ENCODE peak calls at places on chromosomes 4 and X, in ten cellular contexts. A is H1, X is astrocyte of the spinal cord, B is fibroblast of villous mesenchyme, R is OCI-LY7, O is esophagus squamous epithelium, I is GM06990, K is kidney, L is choroid plexus epithelial cell, S is BJ. N is an unnamed sample.

GRCh38 chr4:152778656-152779512 is 646 bp downstream of the TIGD4 start:
- DNase-seq in A (no peak), X (peak), B (no peak), R (peak), O (no peak), I (no peak), K (peak), L (peak), S (no peak), N (no peak)

GRCh38 chrX:45621356-45622041 is 420.8 kb upstream of the DIPK2B start:
- DNase-seq in A (no peak), X (peak), B (peak), R (no peak), O (no peak), I (peak), K (no peak), L (peak), S (no peak), N (peak)

GRCh38 chr4:126264839-126265238 is 950.1 kb downstream of the FAT4 start:
- DNase-seq in A (no peak), X (peak), B (peak), R (no peak), O (no peak), I (no peak), K (no peak), L (peak), S (no peak), N (no peak)

GRCh38 chr4:70721747-70722146 is at the start of gene RUFY3:
- DNase-seq in A (no peak), X (peak), B (peak), R (no peak), O (no peak), I (no peak), K (no peak), L (peak), S (peak), N (peak)

GRCh38 chrX:49192722-49193328 is 6.7 kb upstream of the PRICKLE3 start:
- DNase-seq in A (no peak), X (peak), B (no peak), R (peak), O (no peak), I (no peak), K (no peak), L (peak), S (no peak), N (no peak)

GRCh38 chrX:132217203-132218073 is 1.8 kb downstream of the RAP2C start:
- DNase-seq in A (peak), X (peak), B (peak), R (peak), O (peak), I (peak), K (peak), L (peak), S (no peak), N (peak)

GRCh38 chr4:7595883-7596535 is 161.3 kb upstream of the PSAPL1 start:
- DNase-seq in A (no peak), X (no peak), B (no peak), R (no peak), O (no peak), I (no peak), K (no peak), L (no peak), S (no peak), N (no peak)

GRCh38 chr4:155608231-155608885 is 58.3 kb upstream of the GUCY1A1 start:
- DNase-seq in A (no peak), X (no peak), B (peak), R (no peak), O (no peak), I (no peak), K (peak), L (peak), S (no peak), N (no peak)

GRCh38 chrX:86137071-86137470 is 11.2 kb upstream of the DACH2 start:
- DNase-seq in A (no peak), X (peak), B (no peak), R (no peak), O (no peak), I (no peak), K (no peak), L (peak), S (no peak), N (no peak)

GRCh38 chrX:107025538-107025937 is 25.5 kb upstream of the MORC4 start:
- DNase-seq in A (no peak), X (peak), B (peak), R (peak), O (no peak), I (peak), K (no peak), L (peak), S (no peak), N (no peak)

GRCh38 chr4:167399201-167399600 is 164.9 kb upstream of the SPOCK3 start:
- DNase-seq in A (no peak), X (no peak), B (no peak), R (no peak), O (no peak), I (no peak), K (no peak), L (no peak), S (no peak), N (no peak)

GRCh38 chrX:49163555-49164419 is 1.2 kb downstream of the MAGIX start:
- DNase-seq in A (peak), X (peak), B (peak), R (peak), O (no peak), I (peak), K (peak), L (peak), S (peak), N (no peak)

GRCh38 chrX:103878466-103879151 is 46.6 kb upstream of the RAB9B start:
- DNase-seq in A (no peak), X (peak), B (peak), R (no peak), O (no peak), I (no peak), K (no peak), L (peak), S (peak), N (peak)

GRCh38 chrX:12446342-12447075 is 308.2 kb downstream of the FRMPD4 start:
- DNase-seq in A (no peak), X (peak), B (peak), R (no peak), O (no peak), I (no peak), K (peak), L (no peak), S (no peak), N (no peak)
- H3K4me3 ChIP-seq in A (no peak), X (no peak), B (no peak), R (no peak), O (no peak), I (no peak), K (no peak), L (no peak), S (no peak), N (no peak)

DNA sequence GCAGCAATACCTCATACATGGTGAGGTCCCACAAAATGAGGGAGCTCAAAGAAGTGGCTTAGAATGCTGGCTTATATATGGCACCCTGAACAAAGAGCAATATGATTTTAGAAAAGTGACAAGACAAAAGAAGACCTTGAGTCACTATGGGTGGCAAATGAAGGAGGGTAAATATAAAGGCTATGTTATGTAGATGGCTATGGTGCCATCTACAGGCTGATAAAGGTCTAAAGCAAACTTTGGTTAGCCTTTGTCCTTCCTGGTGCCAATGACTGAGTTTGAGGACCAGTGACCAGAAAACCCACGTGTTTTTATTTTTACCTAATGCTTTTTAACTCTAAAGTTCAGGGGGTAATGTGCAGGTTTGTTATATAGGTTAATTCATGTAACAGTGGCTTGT is 151.8 kb downstream of the CCNG2 start:
- DNase-seq in A (no peak), X (peak), B (peak), R (peak), O (no peak), I (no peak), K (no peak), L (peak), S (no peak), N (no peak)
- TF ChIP-seq CTCF in A (no peak), X (peak), B (peak), R (peak), O (peak), I (peak), K (no peak), L (peak), S (peak), N (peak)

GRCh38 chr4:2933566-2934076 is 29.6 kb downstream of the NOP14 start:
- DNase-seq in A (peak), X (no peak), B (no peak), R (no peak), O (no peak), I (peak), K (peak), L (no peak), S (no peak), N (no peak)

GRCh38 chr4:2930821-2931764 is 32.1 kb downstream of the NOP14 start:
- DNase-seq in A (peak), X (no peak), B (no peak), R (no peak), O (no peak), I (no peak), K (peak), L (no peak), S (no peak), N (no peak)

GRCh38 chr4:2932951-2933565 is 30.1 kb downstream of the NOP14 start:
- DNase-seq in A (no peak), X (no peak), B (no peak), R (no peak), O (no peak), I (peak), K (peak), L (no peak), S (no peak), N (no peak)

GRCh38 chr4:2931765-2932560 is 31.2 kb downstream of the NOP14 start:
- DNase-seq in A (peak), X (no peak), B (no peak), R (peak), O (peak), I (peak), K (peak), L (no peak), S (no peak), N (no peak)

DNA sequence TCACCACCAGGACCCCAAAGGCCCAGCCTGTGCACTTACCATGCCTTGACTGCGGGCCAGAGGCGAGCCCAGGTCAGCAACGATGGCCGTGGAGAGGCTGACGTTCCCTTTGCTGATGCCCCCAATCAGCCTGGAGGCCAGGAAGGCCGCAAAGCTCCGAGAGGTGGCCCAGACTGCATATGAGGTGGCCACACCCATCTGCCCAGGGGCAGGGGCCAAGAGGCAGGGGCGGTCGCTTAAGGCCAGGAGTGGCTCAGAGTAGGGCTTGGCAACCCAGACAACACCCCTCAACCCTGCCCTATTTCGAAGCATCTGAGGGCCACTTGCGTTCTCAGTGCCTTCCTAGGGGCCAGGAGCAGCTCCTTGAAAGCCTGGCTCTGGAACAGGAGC is 30.6 kb downstream of the NOP14 start:
- DNase-seq in A (no peak), X (no peak), B (no peak), R (no peak), O (no peak), I (peak), K (peak), L (no peak), S (no peak), N (no peak)
- H3K4me3 ChIP-seq in A (no peak), X (no peak), B (no peak), R (no peak), O (peak), I (peak), K (no peak), L (no peak), S (no peak), N (no peak)

DNA sequence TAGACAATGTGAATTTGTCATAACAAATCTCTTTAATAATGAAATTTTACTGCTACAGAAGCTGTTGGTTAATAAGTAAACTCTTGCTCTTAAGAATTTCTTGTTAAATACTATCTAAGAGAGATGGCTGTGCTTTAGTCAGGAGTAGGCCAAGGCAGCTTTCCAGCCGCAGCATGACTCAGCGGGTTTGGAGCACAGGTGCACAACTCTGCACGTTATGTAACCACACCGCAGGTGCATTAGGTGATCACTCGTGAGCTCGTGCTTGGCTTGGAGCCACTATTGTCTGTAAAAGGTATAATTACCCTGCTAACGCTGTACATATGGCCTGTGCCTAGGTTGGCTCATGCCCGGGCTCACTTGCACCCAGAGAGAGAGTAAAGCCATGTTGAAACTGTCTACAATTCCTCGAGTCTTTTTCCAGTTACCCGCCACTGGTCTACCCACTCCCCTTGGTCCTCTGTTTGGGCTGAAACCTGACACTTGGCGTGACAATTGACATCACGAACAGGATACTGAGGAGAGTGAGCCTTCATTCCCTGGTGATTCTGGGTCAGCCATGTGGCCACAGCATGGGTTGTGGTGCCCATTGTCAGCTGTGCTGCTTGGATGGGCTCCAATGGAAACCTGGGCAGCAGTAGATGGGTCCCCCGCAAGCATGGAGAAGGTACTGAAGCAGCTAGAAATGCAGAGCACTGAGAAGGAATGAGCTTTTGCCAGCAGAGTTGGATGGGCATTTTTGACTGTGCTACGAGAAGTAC is 18.4 kb upstream of the ANAPC4 start:
- DNase-seq in A (no peak), X (no peak), B (no peak), R (peak), O (no peak), I (no peak), K (peak), L (no peak), S (no peak), N (no peak)
- TF ChIP-seq CTCF in A (no peak), X (no peak), B (no peak), R (no peak), O (no peak), I (no peak), K (no peak), L (no peak), S (no peak), N (no peak)

GRCh38 chr4:1722551-1723071 is 1.3 kb downstream of the TACC3 start:
- DNase-seq in A (no peak), X (no peak), B (no peak), R (no peak), O (no peak), I (no peak), K (peak), L (no peak), S (no peak), N (no peak)
- H3K4me3 ChIP-seq in A (peak), X (peak), B (peak), R (peak), O (peak), I (peak), K (no peak), L (no peak), S (peak), N (peak)

DNA sequence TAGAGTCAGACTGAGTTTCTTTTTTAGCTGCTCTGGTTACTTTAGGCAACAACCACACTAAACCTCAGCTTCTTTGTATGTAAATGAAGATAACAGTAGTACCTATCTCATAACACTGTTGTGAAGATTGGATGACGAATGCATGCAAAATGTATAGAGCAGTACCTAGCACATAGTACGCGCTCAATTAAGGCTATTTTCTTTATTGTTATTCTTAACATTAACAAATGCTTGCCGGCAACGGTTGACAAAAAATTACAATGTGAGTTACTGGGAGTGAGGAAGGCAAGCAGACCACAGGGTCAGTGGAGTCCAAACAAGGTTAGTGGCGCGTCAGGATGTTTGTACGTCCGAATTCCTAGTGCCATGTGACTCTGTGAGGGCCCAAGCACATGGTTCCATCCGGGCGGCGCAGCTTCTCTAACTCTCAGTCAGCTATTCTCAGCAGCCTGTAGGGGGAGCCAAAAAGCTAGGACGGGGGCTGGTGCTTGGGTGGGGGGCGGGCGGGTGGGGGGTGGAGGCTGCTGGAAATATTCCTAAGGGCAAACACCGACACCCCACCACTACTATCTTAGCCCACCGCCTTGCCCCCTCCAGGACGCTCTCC is 795 bp upstream of the NALF2 start:
- DNase-seq in A (no peak), X (no peak), B (no peak), R (peak), O (no peak), I (no peak), K (no peak), L (no peak), S (no peak), N (no peak)
- TF ChIP-seq CTCF in A (no peak), X (no peak), B (no peak), R (peak), O (no peak), I (no peak), K (no peak), L (peak), S (no peak), N (peak)

DNA sequence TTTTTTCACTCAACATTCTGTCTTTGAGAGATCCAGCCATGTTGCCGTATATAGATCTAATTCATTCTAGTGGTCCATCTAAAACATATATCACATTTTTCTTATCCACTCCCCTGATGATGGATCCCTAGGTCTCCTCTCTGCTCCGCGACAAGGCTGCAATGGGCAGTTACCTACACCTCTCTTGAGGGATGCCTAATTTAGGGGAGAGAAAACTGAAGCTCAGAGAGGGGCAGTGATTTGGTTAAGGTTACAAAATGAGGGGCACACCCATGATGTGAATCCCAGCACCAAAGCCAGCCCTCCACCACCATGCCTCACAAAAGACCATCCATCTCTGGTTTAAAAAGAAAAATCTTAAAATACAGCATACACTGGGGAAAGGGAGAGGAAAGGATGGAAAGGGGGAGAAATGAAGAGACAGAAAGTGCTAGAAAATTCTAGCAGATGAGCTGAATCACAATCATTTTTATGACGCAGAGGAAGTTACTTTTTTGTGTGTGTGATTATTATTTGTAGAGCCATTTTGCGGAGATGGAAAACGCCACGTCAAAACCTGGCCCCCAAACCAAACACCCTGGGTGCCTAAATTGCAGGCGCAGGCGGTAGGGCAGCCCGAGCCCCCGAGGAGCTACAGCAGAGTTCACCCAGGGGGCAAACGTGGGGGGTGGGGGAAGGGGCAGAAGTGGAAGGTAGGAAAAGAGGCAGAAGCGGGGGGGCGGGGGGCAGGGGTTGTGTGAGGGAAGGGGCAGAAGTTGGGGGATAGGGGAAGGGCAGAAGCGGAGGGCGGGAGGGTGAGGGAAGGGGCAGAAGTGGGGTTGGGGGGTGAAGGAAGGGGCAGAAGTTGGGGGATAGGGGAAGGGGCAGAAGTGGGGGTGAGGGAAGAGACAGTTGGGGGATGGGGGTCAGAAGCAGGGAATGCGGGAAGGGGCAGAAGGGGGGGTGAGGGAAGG is 1.3 kb upstream of the TSPYL2 start:
- DNase-seq in A (no peak), X (no peak), B (peak), R (no peak), O (no peak), I (no peak), K (no peak), L (no peak), S (no peak), N (no peak)
- H3K4me3 ChIP-seq in A (peak), X (peak), B (peak), R (no peak), O (peak), I (peak), K (no peak), L (peak), S (peak), N (peak)

GRCh38 chr4:65089666-65090065 is 580.6 kb downstream of the EPHA5 start:
- DNase-seq in A (no peak), X (peak), B (peak), R (no peak), O (no peak), I (no peak), K (no peak), L (peak), S (no peak), N (no peak)
- TF ChIP-seq CTCF in A (no peak), X (peak), B (no peak), R (peak), O (no peak), I (no peak), K (no peak), L (peak), S (no peak), N (peak)

DNA sequence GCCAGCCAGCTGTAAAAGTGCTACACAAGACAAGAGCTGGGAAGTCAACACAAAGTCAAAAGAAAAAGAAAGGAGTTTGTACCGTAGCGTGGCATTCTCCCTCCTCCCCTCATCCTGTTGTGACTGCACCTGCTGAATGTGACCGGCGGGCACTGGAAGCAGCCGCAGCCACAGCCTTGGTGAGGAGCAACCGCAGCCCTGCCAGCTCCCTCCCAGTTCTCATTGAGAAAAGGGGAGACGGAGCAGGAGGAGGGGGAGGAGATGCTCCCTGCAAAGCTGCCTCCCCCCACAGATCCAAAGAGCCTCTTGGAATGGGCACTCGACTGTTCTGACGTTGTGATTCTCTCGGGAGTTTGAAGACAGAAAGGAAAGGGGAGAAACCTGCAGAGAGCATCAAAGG is 429.9 kb downstream of the MAPK10 start:
- DNase-seq in A (peak), X (no peak), B (no peak), R (no peak), O (no peak), I (no peak), K (peak), L (no peak), S (no peak), N (no peak)
- H3K4me3 ChIP-seq in A (peak), X (no peak), B (no peak), R (no peak), O (no peak), I (no peak), K (peak), L (no peak), S (no peak), N (peak)